ENCODE peak calls at places on chromosomes 2 and 18, in nine cellular contexts. T is lower leg skin, N is thyroid gland, X is fibroblast of mammary gland, D is astrocyte of the cerebellum, B is suprapubic skin, L is neural progenitor cell, Z is PC-3, H is right atrium auricular region. E is an unnamed sample.

GRCh38 chr2:220336771-220337170 is 709.3 kb downstream of the SLC4A3 start:
- DNase-seq in T (no peak), N (no peak), X (no peak), D (no peak), B (no peak), L (no peak), Z (no peak), H (no peak), E (no peak)

GRCh38 chr2:173288561-173288960 is 66.1 kb upstream of the CDCA7 start:
- DNase-seq in T (no peak), N (no peak), X (peak), D (no peak), B (no peak), L (no peak), Z (peak), H (no peak), E (peak)

GRCh38 chr2:163659224-163659623 is 76.6 kb downstream of the FIGN start:
- DNase-seq in T (no peak), N (no peak), X (peak), D (no peak), B (no peak), L (no peak), Z (peak), H (no peak), E (no peak)

GRCh38 chr2:12759248-12759647 is 42.5 kb downstream of the TRIB2 start:
- DNase-seq in T (no peak), N (no peak), X (peak), D (peak), B (no peak), L (no peak), Z (peak), H (no peak), E (peak)

GRCh38 chr18:56276466-56276865 is 361.9 kb downstream of the TXNL1 start:
- DNase-seq in T (no peak), N (no peak), X (peak), D (no peak), B (no peak), L (no peak), Z (peak), H (no peak), E (no peak)

GRCh38 chr2:26621469-26622199 is 19.5 kb downstream of the CIB4 start:
- DNase-seq in T (peak), N (no peak), X (peak), D (no peak), B (no peak), L (no peak), Z (peak), H (no peak), E (no peak)

GRCh38 chr2:54613794-54614257 is 109.6 kb upstream of the EML6 start:
- DNase-seq in T (no peak), N (no peak), X (peak), D (peak), B (no peak), L (no peak), Z (peak), H (no peak), E (no peak)

GRCh38 chr2:62801814-62802524 is 96.5 kb downstream of the EHBP1 start:
- DNase-seq in T (no peak), N (no peak), X (no peak), D (no peak), B (no peak), L (peak), Z (peak), H (no peak), E (no peak)

GRCh38 chr2:25572638-25573037 is 100.7 kb downstream of the DTNB start:
- DNase-seq in T (no peak), N (no peak), X (peak), D (no peak), B (no peak), L (no peak), Z (no peak), H (no peak), E (no peak)

GRCh38 chr2:191691016-191691725 is 13.2 kb downstream of the NABP1 start:
- DNase-seq in T (no peak), N (peak), X (peak), D (peak), B (no peak), L (peak), Z (peak), H (no peak), E (peak)

GRCh38 chr2:11406492-11407381 is 59.2 kb downstream of the E2F6 start:
- DNase-seq in T (peak), N (no peak), X (peak), D (no peak), B (no peak), L (no peak), Z (peak), H (peak), E (peak)

GRCh38 chr2:234429265-234429664 is 67.6 kb downstream of the ARL4C start:
- DNase-seq in T (no peak), N (no peak), X (no peak), D (no peak), B (no peak), L (no peak), Z (no peak), H (no peak), E (no peak)

GRCh38 chr2:127146820-127147502 is 40.0 kb upstream of the BIN1 start:
- DNase-seq in T (no peak), N (no peak), X (peak), D (no peak), B (no peak), L (peak), Z (no peak), H (no peak), E (no peak)

GRCh38 chr18:54109131-54109683 is 115.3 kb downstream of the MBD2 start:
- DNase-seq in T (no peak), N (no peak), X (peak), D (no peak), B (no peak), L (no peak), Z (peak), H (no peak), E (no peak)

GRCh38 chr2:778680-779350 is 101.6 kb upstream of the TMEM18 start:
- DNase-seq in T (no peak), N (no peak), X (no peak), D (no peak), B (no peak), L (no peak), Z (no peak), H (no peak), E (no peak)

GRCh38 chr2:776038-776437 is 98.8 kb upstream of the TMEM18 start:
- DNase-seq in T (no peak), N (no peak), X (no peak), D (no peak), B (no peak), L (no peak), Z (no peak), H (no peak), E (no peak)

GRCh38 chr2:777051-777450 is 99.8 kb upstream of the TMEM18 start:
- DNase-seq in T (no peak), N (no peak), X (no peak), D (no peak), B (no peak), L (no peak), Z (no peak), H (no peak), E (no peak)

GRCh38 chr2:776517-776916 is 99.3 kb upstream of the TMEM18 start:
- DNase-seq in T (no peak), N (no peak), X (no peak), D (no peak), B (no peak), L (no peak), Z (peak), H (no peak), E (no peak)

DNA sequence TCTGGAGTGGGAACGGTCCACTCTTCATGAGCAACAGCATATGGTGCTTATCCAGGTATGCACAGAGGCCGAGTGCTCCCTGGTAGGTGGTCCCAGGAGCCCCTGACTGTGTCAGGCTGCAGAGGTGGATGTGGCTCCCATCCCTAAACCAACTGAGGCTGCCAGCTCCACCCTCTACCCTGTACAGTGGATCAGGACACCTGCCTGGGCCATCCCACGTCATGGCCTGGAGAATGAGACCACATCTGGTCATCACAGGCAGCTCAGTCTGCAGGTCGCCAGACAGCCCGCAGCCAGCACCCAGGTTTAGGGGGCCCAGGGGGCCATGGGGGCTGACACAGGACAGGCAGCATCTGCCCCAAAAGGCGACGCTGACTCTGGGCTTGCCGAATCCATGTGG is 100.3 kb upstream of the TMEM18 start:
- DNase-seq in T (no peak), N (no peak), X (no peak), D (no peak), B (no peak), L (no peak), Z (no peak), H (no peak), E (no peak)
- TF ChIP-seq CTCF in T (no peak), N (no peak), X (no peak), D (no peak), B (no peak), L (no peak), Z (no peak), H (no peak), E (no peak)

GRCh38 chr2:8004250-8004681 is 677.6 kb upstream of the ID2 start:
- DNase-seq in T (peak), N (no peak), X (peak), D (no peak), B (no peak), L (no peak), Z (peak), H (peak), E (peak)
- H3K4me3 ChIP-seq in T (no peak), N (no peak), X (no peak), D (no peak), B (no peak), L (no peak), Z (no peak), H (no peak), E (no peak)

DNA sequence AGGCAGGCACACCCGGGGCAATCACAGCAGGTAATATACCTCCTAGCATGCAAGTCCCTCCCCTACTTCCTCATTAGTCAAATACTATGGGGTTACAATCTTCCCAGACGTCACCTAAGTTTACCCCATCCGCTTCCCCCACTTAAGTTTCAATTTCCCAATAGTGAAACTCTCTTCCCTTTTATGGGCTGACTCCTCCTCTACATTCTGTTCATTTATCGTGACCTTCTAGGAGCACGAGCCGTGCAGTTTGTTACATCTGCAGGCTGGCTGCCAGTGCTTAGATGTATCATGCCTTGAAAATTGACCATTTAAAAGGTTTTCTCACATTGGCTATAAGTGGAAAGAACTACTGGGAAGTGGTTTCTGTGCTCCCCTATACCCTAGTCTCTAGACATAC is 1357.8 kb upstream of the CRIM1 start:
- DNase-seq in T (no peak), N (no peak), X (no peak), D (no peak), B (no peak), L (no peak), Z (no peak), H (no peak), E (no peak)
- TF ChIP-seq CTCF in T (no peak), N (no peak), X (no peak), D (no peak), B (no peak), L (no peak), Z (no peak), H (no peak), E (no peak)

GRCh38 chr18:9949315-9949714 is 35.5 kb downstream of the VAPA start:
- DNase-seq in T (no peak), N (no peak), X (no peak), D (no peak), B (no peak), L (no peak), Z (no peak), H (no peak), E (no peak)
- H3K4me3 ChIP-seq in T (no peak), N (no peak), X (no peak), D (no peak), B (no peak), L (no peak), Z (no peak), H (no peak), E (no peak)

DNA sequence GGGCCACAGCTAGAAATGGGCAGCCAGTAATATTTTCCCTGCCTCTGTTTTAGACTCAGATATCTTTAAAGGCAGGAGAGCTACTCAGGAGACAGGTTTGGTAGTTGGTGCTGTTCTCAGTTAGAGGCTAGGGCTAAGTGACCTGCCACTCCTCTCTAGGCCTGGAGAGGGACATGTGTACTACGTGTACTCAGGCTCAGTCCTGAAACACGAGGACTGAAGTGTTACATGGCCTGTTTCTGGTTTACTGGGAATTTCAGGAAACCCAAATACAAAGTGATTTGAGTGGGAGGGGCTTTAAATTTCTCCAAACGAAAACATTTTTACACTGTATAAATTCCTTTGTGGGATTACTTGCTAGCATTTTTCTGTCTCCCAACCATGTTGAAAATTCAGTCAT is 343.4 kb downstream of the CYP26B1 start:
- DNase-seq in T (no peak), N (no peak), X (no peak), D (no peak), B (peak), L (no peak), Z (peak), H (no peak), E (peak)
- TF ChIP-seq CTCF in T (no peak), N (no peak), X (peak), D (peak), B (no peak), L (no peak), Z (no peak), H (no peak), E (peak)

GRCh38 chr2:202171246-202171833 is 67.1 kb downstream of the SUMO1 start:
- DNase-seq in T (peak), N (peak), X (no peak), D (no peak), B (no peak), L (peak), Z (no peak), H (no peak), E (no peak)
- H3K4me3 ChIP-seq in T (no peak), N (no peak), X (no peak), D (no peak), B (peak), L (peak), Z (no peak), H (peak), E (no peak)